ENCODE peak calls at places on chromosomes 2 and 18, in eight cellular contexts. M is dorsolateral prefrontal cortex, J is PC-3, R is GM23338, X is bronchial epithelial cell, U is AG10803, A is uterus, N is choroid plexus epithelial cell. I is an unnamed sample.

GRCh38 chr2:38409904-38410167 is 32.8 kb upstream of the ATL2 start:
- DNase-seq in J (no peak), A (no peak), R (no peak), X (no peak), N (no peak), M (no peak), U (no peak), I (no peak)

GRCh38 chr2:13650586-13651180 is 933.9 kb downstream of the TRIB2 start:
- DNase-seq in X (peak; percentile 39), U (no peak), R (peak; percentile 55), J (peak; percentile 34), N (no peak), A (no peak), M (no peak), I (no peak)

GRCh38 chr2:22261165-22261564 is 1123.8 kb upstream of the KLHL29 start:
- DNase-seq in R (no peak), N (no peak), J (no peak), M (no peak), A (no peak), X (no peak), U (no peak), I (no peak)

GRCh38 chr2:137945229-137945628 is 19.0 kb upstream of the HNMT start:
- DNase-seq in X (no peak), U (no peak), N (no peak), J (no peak), A (no peak), M (no peak), R (no peak), I (no peak)

GRCh38 chr2:71466301-71467179 is 13.2 kb downstream of the DYSF start:
- DNase-seq in M (no peak), R (peak; percentile 64), X (no peak), A (no peak), N (no peak), J (peak; percentile 64), U (peak; percentile 13), I (peak; percentile 35)

GRCh38 chr2:43082111-43082877 is 144.1 kb downstream of the ZFP36L2 start:
- DNase-seq in X (peak; percentile 87), U (peak; percentile 94), N (peak; percentile 87), J (peak; percentile 47), M (no peak), A (peak; percentile 84), R (no peak), I (peak; percentile 90)

GRCh38 chr2:19722486-19723420 is 179.0 kb downstream of the TTC32 start:
- DNase-seq in M (no peak), R (no peak), J (no peak), X (no peak), A (no peak), U (peak; percentile 49), N (peak; percentile 70), I (no peak)

GRCh38 chr2:102436284-102436683 is 13.3 kb downstream of the IL18RAP start:
- DNase-seq in N (peak; percentile 74), M (no peak), J (no peak), A (no peak), U (no peak), R (no peak), X (no peak), I (no peak)

GRCh38 chr18:28177828-28178635 is 1.1 kb upstream of the CDH2 start:
- DNase-seq in X (peak; percentile 10), A (peak; percentile 17), J (peak; percentile 66), M (peak; percentile 62), N (peak; percentile 30), U (peak; percentile 61), R (peak; percentile 82), I (peak; percentile 45)

GRCh38 chr2:54060000-54060399 is 55.4 kb upstream of the ACYP2 start:
- DNase-seq in X (peak; percentile 45), N (no peak), U (no peak), R (no peak), J (no peak), M (no peak), A (no peak), I (peak; percentile 29)

GRCh38 chr2:224284134-224284946 is 117.6 kb downstream of the FAM124B start:
- DNase-seq in N (peak; percentile 45), M (no peak), R (peak; percentile 63), U (peak; percentile 26), J (peak; percentile 73), X (peak; percentile 55), A (no peak), I (peak; percentile 61)
- TF ChIP-seq CTCF in N (peak; percentile 49), M (peak; percentile 74), R (peak; percentile 85), U (peak; percentile 51), J (peak; percentile 93), X (peak; percentile 69), A (peak; percentile 74), I (peak; percentile 72)

DNA sequence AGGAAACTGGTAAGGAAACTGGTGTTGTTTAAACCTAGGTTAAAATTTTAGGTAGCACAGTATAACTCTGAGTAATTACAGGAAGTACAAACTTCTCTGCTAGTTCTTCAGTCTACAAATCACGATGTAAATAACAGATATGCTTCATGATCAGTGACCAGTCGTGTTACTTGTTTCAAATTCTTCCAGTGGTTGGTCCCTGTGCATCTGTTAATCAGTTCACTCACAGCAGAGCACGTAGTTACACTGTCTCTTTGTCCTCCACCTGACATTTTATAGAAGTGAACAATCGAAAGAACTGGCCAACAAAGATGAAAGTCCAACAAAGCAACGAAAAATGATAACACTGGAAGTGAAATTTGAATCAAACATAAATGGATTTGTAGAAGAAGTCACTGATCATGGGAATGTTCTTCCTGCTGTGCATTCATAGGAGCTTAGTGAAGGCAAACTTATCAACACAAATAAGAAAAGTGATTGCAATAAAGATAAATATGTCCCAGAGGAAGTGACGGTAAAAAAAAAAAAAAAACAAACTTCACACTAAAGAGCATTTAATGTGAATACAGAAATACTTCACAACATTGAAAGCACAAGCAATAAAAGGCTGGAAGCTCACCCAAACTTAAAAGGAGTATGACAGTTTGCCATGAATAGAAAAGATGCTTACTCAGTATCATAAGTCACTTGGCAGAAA is 7.0 kb downstream of the EIF2AK2 start:
- DNase-seq in U (no peak), R (no peak), A (no peak), X (no peak), M (no peak), N (peak; percentile 29), J (peak; percentile 16), I (no peak)
- H3K4me3 ChIP-seq in U (no peak overlapping the region), R (no peak overlapping the region), A (no peak overlapping the region), X (no peak overlapping the region), M (no peak overlapping the region), N (no peak overlapping the region), J (no peak overlapping the region), I (no peak overlapping the region)

DNA sequence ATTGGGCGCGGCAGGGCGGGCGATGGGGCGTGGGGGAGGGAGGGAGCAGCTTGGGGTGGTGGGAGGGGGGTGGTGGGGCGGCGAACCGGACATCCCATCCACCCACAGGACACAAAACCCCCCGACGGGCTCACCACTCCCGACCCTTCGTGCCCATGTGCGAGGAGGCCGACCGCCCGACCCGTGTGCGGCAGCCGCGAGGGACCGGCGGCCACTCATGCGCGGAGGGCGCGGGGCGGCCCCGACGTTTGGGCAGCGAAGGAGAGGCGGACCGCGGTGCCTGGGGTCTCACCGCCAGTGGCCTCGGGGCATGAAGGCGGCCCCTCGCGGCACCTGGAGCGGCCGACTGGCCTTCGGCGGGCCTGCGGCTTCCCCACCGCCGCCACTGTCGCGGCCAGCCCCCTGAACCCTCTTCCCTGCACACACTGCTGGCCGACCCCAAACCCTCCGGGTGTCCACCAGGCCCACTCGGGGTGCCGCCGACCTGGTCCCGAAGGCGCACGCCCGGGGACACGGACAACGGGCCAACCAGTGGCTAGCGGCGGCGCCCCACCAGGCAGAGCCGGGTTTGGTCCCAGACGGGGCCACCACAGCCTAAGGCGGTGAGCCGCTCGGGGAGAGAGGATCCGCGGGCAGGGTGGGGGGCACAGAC is 94.6 kb upstream of the ANKRD30BL start:
- DNase-seq in R (peak; percentile 48), N (no peak), X (no peak), A (no peak), U (no peak), M (no peak), J (no peak), I (no peak)
- TF ChIP-seq CTCF in R (no peak), N (no peak), X (no peak), A (no peak), U (no peak), M (no peak), J (no peak), I (no peak)

DNA sequence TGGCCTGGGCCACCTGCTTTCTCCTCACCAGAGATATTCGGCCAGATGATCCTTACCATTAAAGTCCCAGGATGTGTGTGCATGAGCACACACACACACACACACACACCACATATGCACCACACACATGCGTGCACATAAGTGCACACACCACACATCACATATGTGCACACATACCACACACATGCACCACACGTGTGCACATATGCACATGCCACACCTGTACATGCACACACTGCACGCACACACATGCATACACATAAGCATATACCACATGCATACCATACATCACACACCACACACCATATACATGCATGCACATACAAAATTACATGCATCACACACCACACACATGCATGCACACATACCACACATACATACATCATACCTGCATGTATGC is 38.7 kb downstream of the RPL37A start:
- DNase-seq in J (no peak), A (no peak), U (no peak), N (no peak), X (no peak), R (no peak), M (no peak), I (no peak)
- H3K4me3 ChIP-seq in J (no peak overlapping the region), A (no peak overlapping the region), U (no peak overlapping the region), N (no peak overlapping the region), X (no peak overlapping the region), R (no peak overlapping the region), M (no peak overlapping the region), I (no peak overlapping the region)

GRCh38 chr18:76460482-76460881 is 34.6 kb downstream of the ZNF516 start:
- DNase-seq in X (no peak), A (no peak), M (no peak), U (peak; percentile 58), R (no peak), N (peak; percentile 47), J (no peak), I (no peak)

GRCh38 chr18:76461148-76461547 is 33.9 kb downstream of the ZNF516 start:
- DNase-seq in N (no peak), M (no peak), U (no peak), J (no peak), A (no peak), R (no peak), X (no peak), I (no peak)

GRCh38 chr18:76458522-76459311 is 36.3 kb downstream of the ZNF516 start:
- DNase-seq in J (no peak), N (no peak), M (no peak), R (no peak), X (no peak), A (no peak), U (no peak), I (no peak)

GRCh38 chr18:76459312-76459686 is 35.7 kb downstream of the ZNF516 start:
- DNase-seq in R (no peak), J (no peak), N (no peak), U (no peak), X (no peak), M (no peak), A (no peak), I (no peak)

DNA sequence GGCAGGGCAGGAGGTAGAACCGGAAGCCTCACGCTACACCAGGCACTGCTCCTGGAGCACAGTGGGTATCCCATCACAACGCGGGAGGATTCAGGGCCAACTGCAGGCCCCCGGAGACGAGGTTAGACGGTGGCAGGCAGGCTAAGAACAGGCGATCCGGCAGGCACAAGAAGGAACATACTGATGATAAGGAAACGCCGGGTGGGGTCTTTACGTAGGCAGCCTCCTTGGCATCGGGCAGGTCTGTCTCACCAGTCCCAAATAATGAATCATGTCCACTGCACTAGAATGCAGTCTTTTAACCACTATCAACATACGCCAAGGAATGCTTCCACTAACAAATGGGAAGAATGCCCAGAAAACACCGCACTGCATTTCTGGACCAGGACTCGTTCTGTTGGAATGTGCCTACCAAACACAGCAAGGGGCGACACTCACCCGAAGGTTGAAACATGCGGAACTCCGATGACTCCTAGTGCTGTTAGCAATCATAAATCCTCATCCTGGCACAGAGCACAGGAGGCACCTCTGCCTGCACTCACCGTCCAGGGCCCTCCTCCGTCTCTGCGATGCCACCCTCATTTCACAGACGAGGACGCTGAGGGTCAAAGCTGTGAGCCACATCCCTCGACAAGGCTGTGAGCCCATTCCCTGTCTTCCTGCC is 35.2 kb downstream of the ZNF516 start:
- DNase-seq in R (no peak), M (no peak), X (peak; percentile 100), A (peak; percentile 73), U (peak; percentile 100), J (peak; percentile 93), N (peak; percentile 98), I (peak; percentile 99)
- TF ChIP-seq CTCF in R (no peak), M (no peak), X (peak; percentile 40), A (no peak), U (peak; percentile 25), J (no peak), N (peak; percentile 17), I (peak; percentile 3)